ENCODE peak calls at places on chromosomes 7 and 10, in five cellular contexts. One of them, this sample, is unnamed. For H3K4me1, the result is how much of the 10 kb centered on the place peaks cover.

GRCh38 chr7:106597751-106598619 is 63.0 kb downstream of the CCDC71L start:
- DNase-seq in H1: no peak
- DNase-seq in H9: no peak
- DNase-seq in trophoblast cell: no peak
- DNase-seq in mesenchymal stem cell: no peak
- DNase-seq in this sample: no peak

GRCh38 chr10:113228570-113228969 is 278.5 kb downstream of the TCF7L2 start:
- DNase-seq in H9: no peak
- DNase-seq in H1: no peak
- DNase-seq in trophoblast cell: no peak
- DNase-seq in mesenchymal stem cell: peak
- DNase-seq in this sample: no peak

GRCh38 chr7:17633099-17633498 is 307.2 kb downstream of the SNX13 start:
- DNase-seq in H9: no peak
- DNase-seq in H1: no peak
- DNase-seq in trophoblast cell: no peak
- DNase-seq in mesenchymal stem cell: peak
- DNase-seq in this sample: no peak

GRCh38 chr10:72387187-72387586 is 32.5 kb upstream of the DNAJB12 start:
- DNase-seq in H1: no peak
- DNase-seq in mesenchymal stem cell: no peak
- DNase-seq in trophoblast cell: no peak
- DNase-seq in H9: no peak
- DNase-seq in this sample: no peak

GRCh38 chr10:75542902-75543301 is 111.5 kb downstream of the LRMDA start:
- DNase-seq in H1: no peak
- DNase-seq in mesenchymal stem cell: peak
- DNase-seq in H9: peak
- DNase-seq in trophoblast cell: no peak
- DNase-seq in this sample: no peak

GRCh38 chr7:106185719-106186118 is 73.6 kb upstream of the SYPL1 start:
- DNase-seq in H9: no peak
- DNase-seq in trophoblast cell: no peak
- DNase-seq in mesenchymal stem cell: no peak
- DNase-seq in H1: no peak
- DNase-seq in this sample: no peak

GRCh38 chr7:26856481-26856880 is 7.9 kb downstream of the SKAP2 start:
- DNase-seq in mesenchymal stem cell: no peak
- DNase-seq in trophoblast cell: no peak
- DNase-seq in H1: no peak
- DNase-seq in H9: no peak
- DNase-seq in this sample: no peak

GRCh38 chr7:1514993-1515392 is 10.8 kb upstream of the INTS1 start:
- DNase-seq in trophoblast cell: no peak
- DNase-seq in H9: no peak
- DNase-seq in H1: no peak
- DNase-seq in mesenchymal stem cell: no peak
- DNase-seq in this sample: no peak

GRCh38 chr10:128125416-128125943 is 743 bp downstream of the MKI67 start:
- DNase-seq in trophoblast cell: no peak
- DNase-seq in mesenchymal stem cell: peak
- DNase-seq in H1: no peak
- DNase-seq in H9: no peak
- DNase-seq in this sample: no peak

GRCh38 chr7:18030758-18031157 is 3.1 kb upstream of the PRPS1L1 start:
- DNase-seq in mesenchymal stem cell: no peak
- DNase-seq in H1: no peak
- DNase-seq in trophoblast cell: no peak
- DNase-seq in H9: no peak
- DNase-seq in this sample: no peak

GRCh38 chr7:156074982-156075615 is 262.8 kb upstream of the SHH start:
- DNase-seq in H9: no peak
- DNase-seq in H1: peak
- DNase-seq in trophoblast cell: no peak
- DNase-seq in mesenchymal stem cell: no peak
- DNase-seq in this sample: no peak
- H2BK12ac ChIP-seq in H9: no peak
- H2BK12ac ChIP-seq in H1: no peak
- H2BK12ac ChIP-seq in trophoblast cell: no peak
- H2BK12ac ChIP-seq in mesenchymal stem cell: no peak
- H2BK12ac ChIP-seq in this sample: no peak

GRCh38 chr10:103350175-103350521 is 792 bp downstream of the PCGF6 start:
- DNase-seq in trophoblast cell: no peak
- DNase-seq in H9: no peak
- DNase-seq in H1: no peak
- DNase-seq in mesenchymal stem cell: no peak
- DNase-seq in this sample: no peak
- H3K4me1 ChIP-seq in trophoblast cell: under half
- H3K4me1 ChIP-seq in H9: under half
- H3K4me1 ChIP-seq in H1: under half
- H3K4me1 ChIP-seq in mesenchymal stem cell: under half
- H3K4me1 ChIP-seq in this sample: under half

GRCh38 chr10:92816106-92816505 is 32.2 kb upstream of the EXOC6 start:
- DNase-seq in mesenchymal stem cell: peak
- DNase-seq in trophoblast cell: no peak
- DNase-seq in H1: no peak
- DNase-seq in H9: no peak
- DNase-seq in this sample: no peak
- H3K18ac ChIP-seq in mesenchymal stem cell: no peak
- H3K18ac ChIP-seq in trophoblast cell: no peak
- H3K18ac ChIP-seq in H1: no peak
- H3K18ac ChIP-seq in H9: no peak
- H3K18ac ChIP-seq in this sample: no peak

DNA sequence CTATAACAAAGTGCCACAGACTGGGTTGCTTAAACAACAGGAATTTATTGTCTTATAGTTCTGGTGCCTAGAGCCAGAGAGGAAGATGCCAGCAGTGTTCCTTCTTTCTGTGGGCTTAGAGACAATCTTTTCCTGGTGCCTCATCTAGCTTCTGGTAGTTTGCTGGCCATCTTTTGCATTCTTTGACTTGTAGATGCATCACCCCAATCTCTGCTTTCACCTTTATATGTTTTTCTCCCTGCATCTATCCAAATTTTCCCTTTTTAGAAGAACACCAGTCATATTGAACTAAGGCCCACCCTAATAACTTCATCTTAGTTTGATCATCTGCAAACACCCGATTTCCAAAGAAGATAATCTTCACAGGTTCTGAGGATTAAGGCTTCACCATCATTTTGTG is 66.8 kb downstream of the CDK1 start:
- DNase-seq in H9: no peak
- DNase-seq in mesenchymal stem cell: no peak
- DNase-seq in H1: no peak
- DNase-seq in trophoblast cell: no peak
- DNase-seq in this sample: no peak
- H2BK12ac ChIP-seq in H9: no peak
- H2BK12ac ChIP-seq in mesenchymal stem cell: peak
- H2BK12ac ChIP-seq in H1: no peak
- H2BK12ac ChIP-seq in trophoblast cell: no peak
- H2BK12ac ChIP-seq in this sample: no peak

GRCh38 chr10:287814-288213 is 152.6 kb downstream of the ZMYND11 start:
- DNase-seq in H9: peak
- DNase-seq in mesenchymal stem cell: peak
- DNase-seq in H1: peak
- DNase-seq in trophoblast cell: peak
- DNase-seq in this sample: no peak
- H3K4me1 ChIP-seq in H9: under half
- H3K4me1 ChIP-seq in mesenchymal stem cell: under half
- H3K4me1 ChIP-seq in H1: under half
- H3K4me1 ChIP-seq in trophoblast cell: under half
- H3K4me1 ChIP-seq in this sample: under half